ENCODE peak calls at places on chromosomes 7 and 10, in four cellular contexts. K, M, Y and G are unnamed samples.

GRCh38 chr10:114403545-114404161 is 649 bp downstream of the AFAP1L2 start:
- DNase-seq in Y (peak; percentile 59), K (no peak), M (no peak), G (no peak)

GRCh38 chr10:72953687-72954086 is 919 bp downstream of the PLA2G12B start:
- DNase-seq in Y (peak; percentile 27), M (peak; percentile 21), K (no peak), G (no peak)

GRCh38 chr7:85041599-85042216 is 145.1 kb downstream of the SEMA3D start:
- DNase-seq in K (peak; percentile 62), Y (peak; percentile 38), M (peak; percentile 55), G (peak; percentile 32)

GRCh38 chr7:132019718-132020117 is 463.3 kb upstream of the PODXL start:
- DNase-seq in Y (no peak), K (no peak), M (no peak), G (no peak)

GRCh38 chr10:474946-475345 is 214.5 kb downstream of the DIP2C start:
- DNase-seq in M (no peak), K (no peak), Y (no peak), G (no peak)

GRCh38 chr7:98166668-98166970 is 44.6 kb upstream of the BHLHA15 start:
- DNase-seq in K (no peak), Y (no peak), M (no peak), G (peak; percentile 21)

GRCh38 chr10:19930936-19931859 is 115.0 kb downstream of the PLXDC2 start:
- DNase-seq in M (no peak), Y (peak; percentile 5), K (no peak), G (peak; percentile 5)

GRCh38 chr7:24962418-24962962 is 17.5 kb downstream of the OSBPL3 start:
- DNase-seq in M (no peak), K (no peak), Y (no peak), G (no peak)

GRCh38 chr10:86900955-86901354 is 56.5 kb downstream of the MMRN2 start:
- DNase-seq in M (no peak), K (no peak), Y (no peak), G (no peak)

GRCh38 chr7:101066858-101067227 is 18.4 kb upstream of the TRIM56 start:
- DNase-seq in K (no peak), Y (no peak), M (no peak), G (no peak)

GRCh38 chr10:80461208-80462183 is 7.4 kb downstream of the TSPAN14 start:
- DNase-seq in M (no peak), K (no peak), Y (no peak), G (no peak)

GRCh38 chr10:129964611-129965417 is 740 bp upstream of the EBF3 start:
- DNase-seq in Y (no peak), M (no peak), K (no peak), G (no peak)

GRCh38 chr7:93442478-93443224 is 131.9 kb downstream of the CALCR start:
- DNase-seq in Y (no peak), M (peak; percentile 26), K (peak; percentile 34), G (peak; percentile 68)

GRCh38 chr10:89665302-89665701 is 20.3 kb upstream of the PANK1 start:
- DNase-seq in K (no peak), M (no peak), Y (no peak), G (no peak)

GRCh38 chr7:20624666-20625385 is 9.4 kb downstream of the ABCB5 start:
- DNase-seq in K (no peak), Y (no peak), M (peak; percentile 8), G (no peak)

GRCh38 chr10:89115876-89116627 is 91.1 kb downstream of the CH25H start:
- DNase-seq in Y (no peak), M (no peak), K (peak; percentile 40), G (no peak)

GRCh38 chr10:132498562-132499366 is 38.8 kb upstream of the INPP5A start:
- DNase-seq in K (no peak), M (no peak), Y (no peak), G (no peak)

GRCh38 chr7:122166260-122166659 is 22.2 kb upstream of the AASS start:
- DNase-seq in Y (no peak), M (no peak), K (no peak), G (no peak)

GRCh38 chr7:43636093-43636492 is 53.2 kb downstream of the STK17A start:
- DNase-seq in Y (no peak), M (peak; percentile 37), K (no peak), G (no peak)

GRCh38 chr10:114684085-114684821 is 26.2 kb upstream of the ABLIM1 start:
- DNase-seq in Y (peak; percentile 24), K (no peak), M (peak; percentile 50), G (no peak)

GRCh38 chr7:28093617-28094232 is 86.9 kb downstream of the JAZF1 start:
- DNase-seq in Y (peak; percentile 72), M (peak; percentile 23), K (peak; percentile 50), G (peak; percentile 52)

GRCh38 chr10:27022048-27022447 is 78.2 kb downstream of the ANKRD26 start:
- DNase-seq in K (no peak), Y (no peak), M (no peak), G (peak; percentile 24)

GRCh38 chr7:45000096-45001032 is at the start of gene CCM2:
- DNase-seq in K (no peak), Y (peak; percentile 98), M (no peak), G (peak; percentile 33)

GRCh38 chr7:35823440-35823839 is 22.6 kb downstream of the SEPTIN7 start:
- DNase-seq in K (no peak), Y (no peak), M (no peak), G (no peak)

GRCh38 chr7:87876759-87877234 is 504 bp downstream of the DBF4 start:
- DNase-seq in K (no peak), Y (peak; percentile 77), M (peak; percentile 41), G (peak; percentile 55)

GRCh38 chr10:109773818-109774440 is 149.4 kb downstream of the XPNPEP1 start:
- DNase-seq in Y (peak; percentile 30), K (peak; percentile 16), M (peak; percentile 26), G (peak; percentile 9)

GRCh38 chr7:3128857-3129256 is 85.2 kb upstream of the CARD11 start:
- DNase-seq in Y (no peak), M (no peak), K (no peak), G (no peak)

GRCh38 chr10:21688870-21689269 is 154.8 kb downstream of the MLLT10 start:
- DNase-seq in M (no peak), K (no peak), Y (no peak), G (no peak)

GRCh38 chr7:67937717-67938191 is 941.1 kb downstream of the TYW1 start:
- DNase-seq in M (no peak), K (no peak), Y (no peak), G (no peak)

GRCh38 chr7:150479023-150479716 is 28.7 kb downstream of the GIMAP8 start:
- DNase-seq in K (no peak), M (no peak), Y (no peak), G (no peak)

GRCh38 chr7:150476285-150476684 is 25.9 kb downstream of the GIMAP8 start:
- DNase-seq in M (no peak), Y (no peak), K (no peak), G (no peak)

GRCh38 chr7:150481955-150482354 is 31.5 kb downstream of the GIMAP8 start:
- DNase-seq in K (no peak), Y (no peak), M (no peak), G (no peak)

GRCh38 chr7:150476819-150477631 is 26.6 kb downstream of the GIMAP8 start:
- DNase-seq in K (no peak), Y (no peak), M (no peak), G (no peak)

DNA sequence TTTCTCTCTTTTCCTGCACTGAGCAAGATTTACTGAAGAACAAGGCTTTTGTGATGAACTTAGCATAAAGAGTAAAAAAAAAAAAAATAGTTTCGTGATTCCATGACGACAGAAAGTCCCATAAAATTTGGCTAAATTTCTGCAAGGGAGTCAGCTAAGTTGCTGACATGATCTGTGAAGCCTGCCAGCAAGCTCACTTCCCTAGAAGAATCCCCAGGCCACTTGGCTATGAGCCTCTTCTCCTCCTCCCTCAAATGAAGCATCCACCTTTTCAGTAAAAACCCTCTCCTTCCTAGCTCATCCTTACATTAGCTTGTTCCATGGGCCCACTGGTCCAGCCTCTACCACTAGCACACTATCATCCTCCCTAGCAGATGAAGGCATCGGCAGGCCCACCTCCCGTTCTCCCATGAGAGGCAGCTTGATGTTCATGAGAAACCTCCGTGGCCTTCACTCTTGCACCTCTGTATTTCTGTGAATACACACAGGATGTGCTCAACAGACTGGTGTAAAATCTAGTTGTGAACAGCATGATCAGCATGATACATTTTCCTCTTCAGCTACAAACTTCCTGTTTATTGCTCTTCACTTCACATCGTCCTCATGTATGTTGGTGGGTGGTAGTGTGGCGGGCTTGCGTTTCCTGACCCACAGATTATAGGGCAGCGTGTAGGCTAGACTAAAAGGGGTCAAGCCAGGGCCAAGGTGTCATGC is 30.9 kb downstream of the GIMAP8 start:
- DNase-seq in K (no peak), M (no peak), Y (no peak), G (no peak)
- TF ChIP-seq JUND in K (no peak), M (no peak), Y (no peak), G (no peak)

DNA sequence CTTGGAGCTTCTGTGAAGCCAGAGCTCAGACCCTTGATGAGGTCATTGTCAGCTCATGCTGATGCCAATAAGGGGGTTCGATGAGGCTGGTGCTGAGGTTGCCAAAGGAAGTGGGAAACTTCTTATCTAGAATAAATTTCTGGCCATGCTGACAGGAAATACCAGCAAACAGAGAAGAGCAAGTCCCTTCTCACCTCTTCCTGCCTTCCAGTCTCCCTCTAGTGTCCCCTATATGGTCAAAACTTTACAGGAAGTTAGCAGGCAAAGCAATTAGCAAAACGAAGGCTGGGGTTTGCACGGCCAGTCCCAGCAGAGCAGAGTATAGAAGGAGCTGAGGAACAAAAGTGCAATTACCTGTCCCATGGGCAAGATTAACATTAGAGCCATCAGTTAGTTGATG is 15.1 kb upstream of the NEUROG3 start:
- DNase-seq in K (no peak), Y (no peak), M (no peak), G (no peak)
- TF ChIP-seq JUND in K (no peak), Y (no peak), M (no peak), G (no peak)

GRCh38 chr10:75209325-75210192 is 1.0 kb upstream of the VDAC2 start:
- DNase-seq in M (no peak), K (no peak), Y (peak; percentile 76), G (peak; percentile 86)

GRCh38 chr10:75207868-75208167 is 2.8 kb upstream of the VDAC2 start:
- DNase-seq in M (peak; percentile 36), K (no peak), Y (no peak), G (no peak)

GRCh38 chr10:75210193-75211006 is at the start of gene VDAC2:
- DNase-seq in K (peak; percentile 68), M (peak; percentile 73), Y (peak; percentile 99), G (peak; percentile 84)

GRCh38 chr10:75208177-75208576 is 2.4 kb upstream of the VDAC2 start:
- DNase-seq in Y (no peak), K (no peak), M (no peak), G (no peak)

GRCh38 chr10:75211007-75211735 is 575 bp downstream of the VDAC2 start:
- DNase-seq in Y (peak; percentile 24), K (no peak), M (peak; percentile 48), G (no peak)
- TF ChIP-seq JUND in Y (no peak), K (no peak), M (no peak), G (no peak)

DNA sequence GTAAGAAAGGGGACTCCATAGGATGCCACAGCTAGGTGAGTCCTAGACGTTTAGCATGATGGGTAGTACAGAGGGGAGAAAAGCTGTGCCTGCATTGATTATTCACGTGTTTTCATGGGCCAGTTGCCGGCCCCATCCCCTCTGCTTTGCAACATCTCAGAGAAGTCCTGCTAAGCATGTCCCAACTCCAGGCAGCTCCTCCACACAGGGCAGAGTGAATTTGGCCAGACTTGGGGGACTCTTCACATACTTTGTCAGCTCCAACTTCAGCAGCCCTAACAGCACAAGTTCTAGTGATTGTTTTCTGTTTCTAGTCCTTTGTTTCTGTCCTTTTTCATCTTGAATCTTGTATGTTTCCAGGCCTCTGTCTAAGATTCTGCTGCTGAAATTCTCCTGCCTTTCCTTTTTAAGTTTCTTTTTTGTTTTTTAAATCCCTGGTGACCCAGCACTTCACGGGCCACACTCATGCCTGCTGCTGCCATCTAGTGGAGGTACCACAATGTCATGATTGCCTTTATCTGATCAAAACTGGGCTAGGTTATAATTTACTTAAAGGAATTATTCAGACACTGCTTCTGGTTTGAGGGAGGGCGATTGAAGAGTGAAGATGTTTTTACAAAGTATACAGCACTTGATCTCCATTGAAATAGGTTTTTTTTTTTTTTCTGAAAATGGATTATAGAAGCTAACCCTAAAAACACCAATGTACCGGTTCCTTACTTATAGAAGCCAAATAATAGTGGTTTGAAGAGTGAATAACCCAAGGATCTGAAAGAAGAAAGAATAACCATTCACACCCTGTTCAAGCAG is 276.9 kb downstream of the CSTF2T start:
- DNase-seq in Y (peak; percentile 21), M (peak; percentile 15), K (peak; percentile 16), G (peak; percentile 55)
- TF ChIP-seq JUND in Y (no peak), M (no peak), K (no peak), G (no peak)